ENCODE peak calls at places on chromosomes 16 and 17, in four cellular contexts. R is esophagus squamous epithelium, W is fibroblast of lung, F is heart right ventricle. S is an unnamed sample.

GRCh38 chr17:71975998-71976649 is 144.7 kb upstream of the SOX9 start:
- DNase-seq in W (peak; percentile 98), F (peak; percentile 76), R (no peak), S (peak; percentile 89)

GRCh38 chr17:75159196-75160031 is 5.1 kb upstream of the JPT1 start:
- DNase-seq in F (no peak), R (no peak), W (peak; percentile 38), S (no peak)

GRCh38 chr16:19844945-19845641 is 39.6 kb downstream of the GPRC5B start:
- DNase-seq in W (peak; percentile 86), R (no peak), F (no peak), S (no peak)

GRCh38 chr17:32519769-32520701 is 33.2 kb downstream of the CDK5R1 start:
- DNase-seq in F (peak; percentile 26), R (no peak), W (no peak), S (peak; percentile 26)

GRCh38 chr16:54487933-54488332 is 201.3 kb upstream of the IRX3 start:
- DNase-seq in R (no peak), F (peak; percentile 40), W (no peak), S (no peak)

GRCh38 chr17:45302649-45303173 is 14.1 kb downstream of the MAP3K14 start:
- DNase-seq in F (no peak), R (no peak), W (peak; percentile 56), S (no peak)

GRCh38 chr16:77782694-77783093 is 5.7 kb upstream of the VAT1L start:
- DNase-seq in R (no peak), W (peak; percentile 48), F (no peak), S (no peak)

GRCh38 chr16:53369921-53370320 is 64.3 kb upstream of the RBL2 start:
- DNase-seq in W (peak; percentile 50), R (no peak), F (no peak), S (no peak)

GRCh38 chr16:68375801-68376536 is 65.2 kb downstream of the PRMT7 start:
- DNase-seq in F (no peak), R (no peak), W (no peak), S (no peak)

GRCh38 chr16:53504161-53504663 is 1.2 kb upstream of the AKTIP start:
- DNase-seq in R (no peak), F (peak; percentile 69), W (peak; percentile 50), S (peak; percentile 53)

GRCh38 chr16:76910931-76911330 is 280.1 kb upstream of the MON1B start:
- DNase-seq in F (no peak), W (peak; percentile 79), R (no peak), S (no peak)

GRCh38 chr16:3328643-3329042 is 23.3 kb downstream of the ZNF75A start:
- DNase-seq in F (no peak), R (no peak), W (no peak), S (peak; percentile 68)

GRCh38 chr16:79656537-79657115 is 56.1 kb upstream of the MAF start:
- DNase-seq in R (no peak), W (no peak), F (no peak), S (no peak)

GRCh38 chr17:63498621-63499195 is 21.8 kb downstream of the ACE start:
- DNase-seq in F (no peak), R (no peak), W (peak; percentile 62), S (no peak)

GRCh38 chr17:59331929-59332889 is 754 bp downstream of the YPEL2 start:
- DNase-seq in W (no peak), F (peak; percentile 65), R (no peak), S (peak; percentile 63)

GRCh38 chr16:89423709-89424260 is 66.6 kb downstream of the ANKRD11 start:
- DNase-seq in W (peak; percentile 50), R (no peak), F (no peak), S (no peak)

GRCh38 chr17:81457917-81458555 is 54.6 kb downstream of the ACTG1 start:
- DNase-seq in W (no peak), R (no peak), F (no peak), S (no peak)

GRCh38 chr16:16917201-16917600 is 538.3 kb downstream of the NPIPA7 start:
- DNase-seq in R (no peak), W (no peak), F (no peak), S (no peak)

GRCh38 chr16:16907089-16907488 is 528.1 kb downstream of the NPIPA7 start:
- DNase-seq in W (no peak), R (no peak), F (no peak), S (no peak)

GRCh38 chr17:72457712-72458111 is 336.9 kb downstream of the SOX9 start:
- DNase-seq in R (no peak), W (no peak), F (no peak), S (no peak)

GRCh38 chr17:33200587-33200986 is 92.5 kb downstream of the ASIC2 start:
- DNase-seq in F (no peak), W (peak; percentile 9), R (no peak), S (no peak)

GRCh38 chr17:55341432-55341831 is 76.7 kb downstream of the HLF start:
- DNase-seq in R (no peak), F (no peak), W (no peak), S (no peak)

GRCh38 chr17:61189968-61190367 is 209.7 kb upstream of the TBX2 start:
- DNase-seq in W (no peak), R (no peak), F (no peak), S (no peak)

GRCh38 chr16:79573881-79574280 is 26.7 kb downstream of the MAF start:
- DNase-seq in W (no peak), R (no peak), F (no peak), S (no peak)

GRCh38 chr17:43026610-43027009 is 1.6 kb downstream of the RND2 start:
- DNase-seq in W (no peak), R (no peak), F (no peak), S (no peak)

GRCh38 chr16:64184156-64184555 is 937.7 kb downstream of the CDH11 start:
- DNase-seq in R (no peak), W (peak; percentile 61), F (no peak), S (no peak)

GRCh38 chr17:49646391-49647255 is 31.3 kb downstream of the SPOP start:
- DNase-seq in W (peak; percentile 59), R (no peak), F (no peak), S (no peak)

GRCh38 chr17:21272881-21273839 is 11.4 kb upstream of the MAP2K3 start:
- DNase-seq in R (no peak), W (no peak), F (no peak), S (peak; percentile 61)

GRCh38 chr17:83053779-83054451 is 25.5 kb upstream of the METRNL start:
- DNase-seq in R (no peak), F (no peak), W (peak; percentile 5), S (peak; percentile 43)

GRCh38 chr17:8225813-8226535 is 15.6 kb upstream of the AURKB start:
- DNase-seq in R (no peak), W (peak; percentile 87), F (peak; percentile 51), S (peak; percentile 84)

DNA sequence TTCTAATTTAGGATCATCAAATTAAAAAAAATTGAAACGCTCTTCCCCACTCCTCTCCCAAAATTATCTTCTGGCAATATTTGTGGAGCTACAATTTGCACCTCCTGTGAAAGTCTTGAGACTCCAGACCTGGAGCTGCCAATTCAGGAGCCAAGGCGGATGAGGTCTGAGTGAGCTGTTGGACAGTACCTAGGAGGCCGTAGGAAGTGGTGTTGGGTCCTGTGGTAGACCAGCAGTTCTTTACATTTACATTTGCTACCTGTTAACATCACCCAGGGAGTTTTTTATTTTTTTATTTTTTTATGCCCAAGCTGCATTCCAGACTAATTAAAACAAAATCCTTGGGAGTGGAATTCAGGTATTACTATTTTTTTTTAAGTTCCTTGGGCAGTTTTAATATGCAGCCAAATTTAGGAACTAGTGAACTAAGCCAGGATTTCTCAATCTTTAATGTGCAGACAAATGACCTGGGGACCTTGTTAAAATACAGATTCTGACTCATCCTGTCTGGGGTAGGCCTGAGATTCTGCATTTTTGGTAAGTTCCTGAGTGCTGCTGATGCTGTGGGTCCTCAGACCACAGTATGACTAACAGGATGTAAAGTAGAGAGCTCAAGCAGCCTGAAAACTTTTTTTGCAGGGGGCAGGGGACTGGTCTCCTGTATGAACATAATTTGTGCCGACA is 271.1 kb downstream of the PHKB start:
- DNase-seq in W (peak; percentile 94), F (no peak), R (no peak), S (no peak)
- H3K4me1 ChIP-seq in W (peaks cover 3% of the 10 kb centered on the region), F (no peaks in the 10 kb centered on the region), R (no peaks in the 10 kb centered on the region), S (no peaks in the 10 kb centered on the region)

DNA sequence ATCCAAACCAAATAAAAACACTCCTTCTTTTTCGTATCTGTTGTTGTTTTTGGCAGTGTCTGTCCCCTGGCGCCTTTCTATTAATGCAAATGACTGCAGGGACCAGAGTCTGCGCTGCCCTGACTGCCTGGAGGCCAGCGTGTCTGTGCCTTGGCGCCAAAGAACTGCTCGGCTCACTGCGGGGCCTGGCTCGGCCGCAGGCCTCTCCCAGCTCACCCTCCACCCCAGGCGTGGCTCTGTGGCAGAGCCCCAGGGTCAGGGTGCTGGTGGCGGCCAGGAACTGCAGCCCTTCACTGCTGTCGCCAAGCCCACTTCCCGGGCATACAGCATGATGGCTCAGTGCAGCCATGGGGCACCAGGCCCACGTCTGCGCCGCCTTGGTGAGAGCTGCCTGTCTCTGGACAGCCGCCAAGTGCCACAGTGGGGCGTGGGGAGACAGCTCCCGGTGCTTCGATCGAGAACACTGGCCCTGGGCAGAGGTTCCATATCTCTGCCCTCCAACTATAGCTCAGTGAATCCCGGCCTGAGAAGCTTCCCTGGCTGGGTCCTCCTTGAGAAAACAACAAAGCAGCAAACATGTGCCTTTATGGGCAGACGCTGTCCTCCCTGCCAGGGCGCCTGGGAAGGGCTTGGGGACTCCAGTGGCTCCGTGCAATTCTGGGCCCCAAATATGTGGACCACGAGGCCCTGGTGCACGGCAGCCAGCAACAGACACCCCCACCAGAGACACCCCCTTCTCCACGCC is 11.1 kb downstream of the CANT1 start:
- DNase-seq in R (no peak), W (no peak), F (peak; percentile 58), S (peak; percentile 88)
- H3K27ac ChIP-seq in R (peak overlapping the region; percentile 67), W (no peak overlapping the region), F (no peak overlapping the region), S (peak overlapping the region; percentile 87)

GRCh38 chr16:25012525-25012991 is 2.6 kb downstream of the ARHGAP17 start:
- DNase-seq in F (no peak), R (no peak), W (peak; percentile 89), S (peak; percentile 66)
- H3K4me1 ChIP-seq in F (peaks cover 74% of the 10 kb centered on the region), R (peaks cover 22% of the 10 kb centered on the region), W (peaks cover 33% of the 10 kb centered on the region), S (peaks cover 23% of the 10 kb centered on the region)

GRCh38 chr17:10836966-10837599 is 804 bp downstream of the PIRT start:
- DNase-seq in W (no peak), F (no peak), R (no peak), S (peak; percentile 79)
- H3K27ac ChIP-seq in W (no peak overlapping the region), F (no peak overlapping the region), R (no peak overlapping the region), S (no peak overlapping the region)

S was measured in colonic mucosa.